ENCODE peak calls at places on chromosomes 5 and 9, in five cellular contexts. I is epithelial cell of proximal tubule, O is HFFc6, C is glutamatergic neuron, T is HFF-Myc. M is an unnamed sample.

GRCh38 chr9:35791321-35791921 is at the start of gene NPR2:
- DNase-seq in I (no peak), O (no peak), C (peak), T (no peak), M (no peak)

GRCh38 chr5:3740546-3741371 is 145.1 kb downstream of the IRX1 start:
- DNase-seq in I (peak), O (no peak), C (no peak), T (no peak), M (no peak)

GRCh38 chr5:55969956-55970355 is 24.8 kb downstream of the IL6ST start:
- DNase-seq in I (no peak), O (no peak), C (no peak), T (no peak), M (no peak)

GRCh38 chr9:36006541-36006940 is 30.2 kb upstream of the RECK start:
- DNase-seq in I (no peak), O (no peak), C (no peak), T (no peak), M (no peak)

GRCh38 chr5:141771562-141771961 is 89.5 kb upstream of the ARAP3 start:
- DNase-seq in I (no peak), O (no peak), C (no peak), T (no peak), M (no peak)

GRCh38 chr5:2684606-2685005 is 66.9 kb downstream of the IRX2 start:
- DNase-seq in I (no peak), O (no peak), C (no peak), T (no peak), M (no peak)

GRCh38 chr5:124104344-124104743 is 592.4 kb downstream of the CSNK1G3 start:
- DNase-seq in I (no peak), O (no peak), C (no peak), T (no peak), M (no peak)

GRCh38 chr9:89714316-89714715 is 109.5 kb downstream of the GADD45G start:
- DNase-seq in I (no peak), O (no peak), C (no peak), T (no peak), M (no peak)

GRCh38 chr5:26329562-26330189 is 708.7 kb downstream of the CDH9 start:
- DNase-seq in I (no peak), O (no peak), C (no peak), T (no peak), M (no peak)

GRCh38 chr5:40606077-40606765 is 73.5 kb upstream of the PTGER4 start:
- DNase-seq in I (no peak), O (no peak), C (no peak), T (no peak), M (no peak)

GRCh38 chr5:151923865-151924264 is 786 bp downstream of the GLRA1 start:
- DNase-seq in I (no peak), O (no peak), C (peak), T (no peak), M (peak)

GRCh38 chr5:176162206-176162605 is 76.0 kb upstream of the SIMC1 start:
- DNase-seq in I (no peak), O (no peak), C (no peak), T (no peak), M (no peak)

GRCh38 chr5:34751807-34752736 is 86.9 kb upstream of the TTC23L start:
- DNase-seq in I (no peak), O (no peak), C (peak), T (no peak), M (no peak)

DNA sequence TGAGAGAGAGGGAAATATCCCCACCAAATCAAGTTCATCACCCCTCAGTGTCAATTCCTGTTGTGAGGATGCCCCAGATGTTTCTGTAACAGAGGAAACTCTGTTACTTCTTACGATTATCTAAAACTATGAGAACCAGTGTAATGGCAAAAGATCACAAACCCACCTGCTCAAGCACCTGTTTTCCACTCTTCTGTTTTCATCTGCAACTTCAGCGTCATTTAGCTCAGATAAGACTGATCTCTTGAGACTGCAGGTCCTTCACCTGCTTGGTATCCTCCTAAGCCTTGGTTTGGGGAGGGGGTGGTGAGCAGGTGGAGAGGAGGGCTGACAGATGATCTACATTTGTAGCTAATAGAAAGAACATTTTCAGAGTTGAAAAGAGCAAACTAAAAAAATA is 229.3 kb downstream of the SLF1 start:
- DNase-seq in I (no peak), O (no peak), C (no peak), T (no peak), M (no peak)
- TF ChIP-seq CTCF in I (no peak), O (no peak), C (no peak), T (no peak), M (no peak)

GRCh38 chr5:177370488-177371119 is 12.9 kb downstream of the RGS14 start:
- DNase-seq in I (peak), O (peak), C (peak), T (peak), M (peak)
- TF ChIP-seq CTCF in I (peak), O (peak), C (peak), T (peak), M (peak)

GRCh38 chr5:179187229-179187678 is 127.1 kb downstream of the ZNF354C start:
- DNase-seq in I (no peak), O (no peak), C (peak), T (no peak), M (no peak)
- TF ChIP-seq CTCF in I (no peak), O (peak), C (peak), T (no peak), M (no peak)

GRCh38 chr5:95285406-95285761 is 490 bp upstream of the MCTP1 start:
- DNase-seq in I (no peak), O (no peak), C (no peak), T (no peak), M (no peak)

GRCh38 chr5:95283022-95283615 is 1.8 kb downstream of the MCTP1 start:
- DNase-seq in I (no peak), O (no peak), C (no peak), T (no peak), M (no peak)

GRCh38 chr5:95281211-95281610 is 3.7 kb downstream of the MCTP1 start:
- DNase-seq in I (no peak), O (peak), C (no peak), T (no peak), M (no peak)

GRCh38 chr5:95284512-95285405 is at the start of gene MCTP1:
- DNase-seq in I (no peak), O (no peak), C (peak), T (no peak), M (peak)

GRCh38 chr5:95283761-95284511 is 958 bp downstream of the MCTP1 start:
- DNase-seq in I (no peak), O (no peak), C (peak), T (no peak), M (peak)
- TF ChIP-seq CTCF in I (peak), O (peak), C (peak), T (peak), M (peak)

GRCh38 chr5:83543898-83544297 is 72.4 kb downstream of the VCAN start:
- DNase-seq in I (no peak), O (no peak), C (no peak), T (no peak), M (no peak)

GRCh38 chr5:83538788-83539535 is 67.4 kb downstream of the VCAN start:
- DNase-seq in I (no peak), O (no peak), C (no peak), T (no peak), M (no peak)

GRCh38 chr5:83540105-83540504 is 68.6 kb downstream of the VCAN start:
- DNase-seq in I (no peak), O (no peak), C (no peak), T (no peak), M (no peak)

GRCh38 chr5:83542839-83543238 is 71.3 kb downstream of the VCAN start:
- DNase-seq in I (no peak), O (no peak), C (no peak), T (no peak), M (no peak)

GRCh38 chr5:83540783-83541182 is 69.2 kb downstream of the VCAN start:
- DNase-seq in I (no peak), O (no peak), C (no peak), T (no peak), M (no peak)
- TF ChIP-seq CTCF in I (no peak), O (no peak), C (no peak), T (no peak), M (no peak)

GRCh38 chr5:163306421-163306820 is 131.0 kb upstream of the CCNG1 start:
- DNase-seq in I (peak), O (no peak), C (no peak), T (no peak), M (no peak)
- TF ChIP-seq CTCF in I (peak), O (peak), C (peak), T (no peak), M (peak)

GRCh38 chr9:12191630-12192029 is 501.6 kb upstream of the TYRP1 start:
- DNase-seq in I (no peak), O (no peak), C (no peak), T (no peak), M (no peak)

GRCh38 chr9:12195456-12195855 is 497.7 kb upstream of the TYRP1 start:
- DNase-seq in I (no peak), O (no peak), C (no peak), T (no peak), M (no peak)
- TF ChIP-seq CTCF in I (no peak), O (no peak), C (peak), T (no peak), M (no peak)

GRCh38 chr5:42522783-42523182 is 99.5 kb downstream of the GHR start:
- DNase-seq in I (no peak), O (no peak), C (no peak), T (no peak), M (no peak)

GRCh38 chr5:42520203-42520602 is 97.0 kb downstream of the GHR start:
- DNase-seq in I (no peak), O (no peak), C (no peak), T (no peak), M (no peak)

GRCh38 chr5:42517164-42517563 is 93.9 kb downstream of the GHR start:
- DNase-seq in I (no peak), O (no peak), C (no peak), T (no peak), M (no peak)

GRCh38 chr5:42518595-42519067 is 95.4 kb downstream of the GHR start:
- DNase-seq in I (no peak), O (no peak), C (no peak), T (no peak), M (no peak)

GRCh38 chr5:42520957-42521356 is 97.7 kb downstream of the GHR start:
- DNase-seq in I (no peak), O (no peak), C (no peak), T (no peak), M (no peak)
- TF ChIP-seq CTCF in I (no peak), O (no peak), C (no peak), T (no peak), M (no peak)

DNA sequence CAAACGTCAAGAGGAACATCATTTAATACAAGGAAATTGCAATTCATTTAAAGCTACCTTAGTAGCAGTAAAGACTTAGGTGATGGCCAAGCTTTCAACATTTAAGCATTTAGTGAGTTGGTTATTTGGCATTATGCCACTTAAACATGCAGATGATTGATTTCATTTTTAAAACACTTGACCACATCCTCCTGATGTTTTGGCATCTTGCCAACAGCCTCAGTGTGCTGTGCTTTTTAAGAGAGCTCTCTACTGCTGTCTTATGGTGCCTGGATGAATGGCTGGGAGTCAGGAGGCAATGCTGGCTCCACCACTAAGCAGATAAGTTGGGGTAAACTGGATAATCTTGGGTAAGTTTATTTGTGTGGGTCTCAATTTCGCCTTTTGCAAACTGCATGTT is 364.5 kb downstream of the MAN2A1 start:
- DNase-seq in I (no peak), O (no peak), C (peak), T (peak), M (no peak)
- TF ChIP-seq CTCF in I (peak), O (no peak), C (no peak), T (no peak), M (no peak)